ENCODE peak calls at places on chromosomes 12 and 14, in eight cellular contexts. R is body of pancreas; I is NCI-H1092 treated with DMSO at 0.1 percent for 48 hours; P is activated B cell treated with CpG ODN at 0.5 μM for 24 hours; U is frontal cortex; V is activated CD4-positive, alpha-beta T cell treated with anti-CD3 and anti-CD28 coated beads for 1 hour; J is posterior cingulate gyrus; A is fibroblast of pulmonary artery. O is an unnamed sample.

GRCh38 chr12:50103767-50104321 is at the start of gene GPD1:
- DNase-seq in R (peak; percentile 83), I (peak; percentile 57), P (no peak), U (peak; percentile 74), V (no peak), J (peak; percentile 97), A (peak; percentile 38), O (peak; percentile 88)

GRCh38 chr14:67502867-67503266 is 14.3 kb upstream of the TMEM229B start:
- DNase-seq in R (no peak), I (no peak), P (no peak), U (no peak), V (no peak), J (peak; percentile 6), A (no peak), O (no peak)

GRCh38 chr12:50637870-50638481 is 125.9 kb upstream of the ATF1 start:
- DNase-seq in R (no peak), I (peak; percentile 58), P (no peak), U (no peak), V (no peak), J (no peak), A (peak; percentile 77), O (peak; percentile 79)

GRCh38 chr14:91714805-91715204 is 17.1 kb downstream of the CATSPERB start:
- DNase-seq in R (no peak), I (no peak), P (no peak), U (no peak), V (no peak), J (no peak), A (no peak), O (no peak)

GRCh38 chr12:71503579-71504470 is 64.2 kb downstream of the LGR5 start:
- DNase-seq in R (no peak), I (peak; percentile 60), P (no peak), U (no peak), V (no peak), J (no peak), A (no peak), O (peak; percentile 64)

GRCh38 chr12:96395236-96395635 is 5.0 kb downstream of the CDK17 start:
- DNase-seq in R (no peak), I (no peak), P (no peak), U (no peak), V (no peak), J (no peak), A (no peak), O (no peak)

GRCh38 chr14:35078082-35078481 is 32.0 kb downstream of the FAM177A1 start:
- DNase-seq in R (no peak), I (no peak), P (no peak), U (no peak), V (no peak), J (no peak), A (no peak), O (no peak)

GRCh38 chr12:120928864-120929652 is 24.9 kb upstream of the SPPL3 start:
- DNase-seq in R (peak; percentile 74), I (no peak), P (no peak), U (no peak), V (no peak), J (no peak), A (no peak), O (peak; percentile 85)

GRCh38 chr12:67068204-67068731 is 200.9 kb upstream of the CAND1 start:
- DNase-seq in R (no peak), I (peak; percentile 34), P (no peak), U (no peak), V (no peak), J (no peak), A (no peak), O (no peak)